ENCODE peak calls at places on chromosomes 16 and 17, in four cellular contexts. One of them, this sample, is unnamed.

GRCh38 chr16:77435240-77435819 is 496 bp upstream of the ADAMTS18 start:
- DNase-seq in transverse colon: no peak
- DNase-seq in AG04450: no peak
- DNase-seq in PC-3: no peak
- DNase-seq in this sample: no peak

GRCh38 chr16:86027366-86028126 is 128.6 kb downstream of the IRF8 start:
- DNase-seq in transverse colon: peak; percentile 53
- DNase-seq in AG04450: no peak
- DNase-seq in PC-3: peak; percentile 38
- DNase-seq in this sample: no peak

GRCh38 chr16:53078247-53078646 is 23.5 kb downstream of the CHD9 start:
- DNase-seq in transverse colon: no peak
- DNase-seq in AG04450: no peak
- DNase-seq in PC-3: no peak
- DNase-seq in this sample: no peak

GRCh38 chr17:40535924-40536717 is 29.2 kb downstream of the CCR7 start:
- DNase-seq in transverse colon: no peak
- DNase-seq in AG04450: no peak
- DNase-seq in PC-3: no peak
- DNase-seq in this sample: no peak

GRCh38 chr16:75379911-75380847 is 53.1 kb downstream of the CFDP1 start:
- DNase-seq in transverse colon: peak; percentile 44
- DNase-seq in AG04450: no peak
- DNase-seq in PC-3: no peak
- DNase-seq in this sample: no peak

GRCh38 chr16:85112364-85112763 is at the start of gene CIBAR2:
- DNase-seq in transverse colon: no peak
- DNase-seq in AG04450: no peak
- DNase-seq in PC-3: no peak
- DNase-seq in this sample: no peak

GRCh38 chr16:56848056-56848936 is 16.7 kb upstream of the SLC12A3 start:
- DNase-seq in transverse colon: no peak
- DNase-seq in AG04450: no peak
- DNase-seq in PC-3: peak; percentile 70
- DNase-seq in this sample: peak; percentile 38

GRCh38 chr17:64180089-64180488 is 50.1 kb upstream of the ERN1 start:
- DNase-seq in transverse colon: no peak
- DNase-seq in AG04450: no peak
- DNase-seq in PC-3: no peak
- DNase-seq in this sample: no peak

GRCh38 chr17:29789186-29790170 is 140.6 kb downstream of the SSH2 start:
- DNase-seq in transverse colon: no peak
- DNase-seq in AG04450: no peak
- DNase-seq in PC-3: peak; percentile 2
- DNase-seq in this sample: no peak

GRCh38 chr17:15651583-15652110 is 32.1 kb upstream of the FBXW10B start:
- DNase-seq in transverse colon: peak; percentile 94
- DNase-seq in AG04450: peak; percentile 95
- DNase-seq in PC-3: peak; percentile 100
- DNase-seq in this sample: peak; percentile 97

GRCh38 chr17:50129946-50130777 is at the start of gene SAMD14:
- DNase-seq in transverse colon: no peak
- DNase-seq in AG04450: no peak
- DNase-seq in PC-3: no peak
- DNase-seq in this sample: no peak

GRCh38 chr17:74480290-74480689 is 13.9 kb downstream of the CD300A start:
- DNase-seq in transverse colon: no peak
- DNase-seq in AG04450: no peak
- DNase-seq in PC-3: no peak
- DNase-seq in this sample: no peak

GRCh38 chr17:31015639-31016038 is 44.8 kb downstream of the RNF135 start:
- DNase-seq in transverse colon: no peak
- DNase-seq in AG04450: no peak
- DNase-seq in PC-3: no peak
- DNase-seq in this sample: no peak

GRCh38 chr17:27532269-27533067 is 76.2 kb downstream of the KSR1 start:
- DNase-seq in transverse colon: peak; percentile 54
- DNase-seq in AG04450: peak; percentile 95
- DNase-seq in PC-3: no peak
- DNase-seq in this sample: no peak

GRCh38 chr16:9330036-9330545 is 238.6 kb downstream of the HAPSTR1 start:
- DNase-seq in transverse colon: no peak
- DNase-seq in AG04450: no peak
- DNase-seq in PC-3: no peak
- DNase-seq in this sample: no peak

GRCh38 chr16:84042879-84043485 is 387 bp upstream of the SLC38A8 start:
- DNase-seq in transverse colon: no peak
- DNase-seq in AG04450: no peak
- DNase-seq in PC-3: no peak
- DNase-seq in this sample: no peak

GRCh38 chr16:78244131-78244899 is 144.9 kb downstream of the WWOX start:
- DNase-seq in transverse colon: no peak
- DNase-seq in AG04450: no peak
- DNase-seq in PC-3: no peak
- DNase-seq in this sample: no peak

GRCh38 chr16:66476328-66477027 is 49.4 kb downstream of the BEAN1 start:
- DNase-seq in transverse colon: no peak
- DNase-seq in AG04450: no peak
- DNase-seq in PC-3: no peak
- DNase-seq in this sample: no peak

GRCh38 chr16:56861092-56861610 is 3.9 kb upstream of the SLC12A3 start:
- DNase-seq in transverse colon: no peak
- DNase-seq in AG04450: no peak
- DNase-seq in PC-3: no peak
- DNase-seq in this sample: no peak

GRCh38 chr16:57264381-57264780 is 19.3 kb downstream of the ARL2BP start:
- DNase-seq in transverse colon: no peak
- DNase-seq in AG04450: no peak
- DNase-seq in PC-3: no peak
- DNase-seq in this sample: no peak

GRCh38 chr17:62045109-62045508 is 20.0 kb downstream of the MED13 start:
- DNase-seq in transverse colon: no peak
- DNase-seq in AG04450: no peak
- DNase-seq in PC-3: no peak
- DNase-seq in this sample: no peak

GRCh38 chr16:12758031-12758669 is 45.5 kb downstream of the CPPED1 start:
- DNase-seq in transverse colon: no peak
- DNase-seq in AG04450: no peak
- DNase-seq in PC-3: no peak
- DNase-seq in this sample: no peak

GRCh38 chr16:81632392-81633146 is 146.5 kb upstream of the PLCG2 start:
- DNase-seq in transverse colon: peak; percentile 41
- DNase-seq in AG04450: no peak
- DNase-seq in PC-3: peak; percentile 85
- DNase-seq in this sample: peak; percentile 56

GRCh38 chr17:33596904-33597303 is 303.8 kb upstream of the ASIC2 start:
- DNase-seq in transverse colon: no peak
- DNase-seq in AG04450: no peak
- DNase-seq in PC-3: no peak
- DNase-seq in this sample: no peak

GRCh38 chr17:64920026-64920418 is 744 bp upstream of the LRRC37A3 start:
- DNase-seq in transverse colon: no peak
- DNase-seq in AG04450: no peak
- DNase-seq in PC-3: peak; percentile 34
- DNase-seq in this sample: no peak

GRCh38 chr16:23060458-23061320 is 88.6 kb downstream of the USP31 start:
- DNase-seq in transverse colon: peak; percentile 72
- DNase-seq in AG04450: peak; percentile 47
- DNase-seq in PC-3: peak; percentile 75
- DNase-seq in this sample: peak; percentile 25

GRCh38 chr16:50309527-50310307 is 43.4 kb downstream of the ADCY7 start:
- DNase-seq in transverse colon: no peak
- DNase-seq in AG04450: no peak
- DNase-seq in PC-3: no peak
- DNase-seq in this sample: no peak

GRCh38 chr16:7124242-7124641 is 208.4 kb upstream of the RBFOX1 start:
- DNase-seq in transverse colon: no peak
- DNase-seq in AG04450: no peak
- DNase-seq in PC-3: no peak
- DNase-seq in this sample: no peak

GRCh38 chr16:6016530-6017184 is 919.1 kb upstream of the EEF2KMT start:
- DNase-seq in transverse colon: no peak
- DNase-seq in AG04450: no peak
- DNase-seq in PC-3: peak; percentile 17
- DNase-seq in this sample: peak; percentile 2

GRCh38 chr16:83837566-83837965 is 29.8 kb downstream of the HSBP1 start:
- DNase-seq in transverse colon: no peak
- DNase-seq in AG04450: no peak
- DNase-seq in PC-3: no peak
- DNase-seq in this sample: no peak

GRCh38 chr16:79155904-79156303 is 444.6 kb downstream of the MAF start:
- DNase-seq in transverse colon: no peak
- DNase-seq in AG04450: no peak
- DNase-seq in PC-3: no peak
- DNase-seq in this sample: no peak

GRCh38 chr17:50109785-50110184 is 14.6 kb downstream of the PDK2 start:
- DNase-seq in transverse colon: no peak
- DNase-seq in AG04450: no peak
- DNase-seq in PC-3: no peak
- DNase-seq in this sample: no peak

GRCh38 chr16:2237076-2237551 is 870 bp downstream of the DNASE1L2 start:
- DNase-seq in transverse colon: no peak
- DNase-seq in AG04450: no peak
- DNase-seq in PC-3: no peak
- DNase-seq in this sample: no peak

GRCh38 chr16:48531011-48531962 is 78.7 kb downstream of the N4BP1 start:
- DNase-seq in transverse colon: no peak
- DNase-seq in AG04450: peak; percentile 4
- DNase-seq in PC-3: no peak
- DNase-seq in this sample: no peak

GRCh38 chr16:69276143-69277115 is 34.7 kb upstream of the VPS4A start:
- DNase-seq in transverse colon: peak; percentile 31
- DNase-seq in AG04450: peak; percentile 95
- DNase-seq in PC-3: no peak
- DNase-seq in this sample: no peak

DNA sequence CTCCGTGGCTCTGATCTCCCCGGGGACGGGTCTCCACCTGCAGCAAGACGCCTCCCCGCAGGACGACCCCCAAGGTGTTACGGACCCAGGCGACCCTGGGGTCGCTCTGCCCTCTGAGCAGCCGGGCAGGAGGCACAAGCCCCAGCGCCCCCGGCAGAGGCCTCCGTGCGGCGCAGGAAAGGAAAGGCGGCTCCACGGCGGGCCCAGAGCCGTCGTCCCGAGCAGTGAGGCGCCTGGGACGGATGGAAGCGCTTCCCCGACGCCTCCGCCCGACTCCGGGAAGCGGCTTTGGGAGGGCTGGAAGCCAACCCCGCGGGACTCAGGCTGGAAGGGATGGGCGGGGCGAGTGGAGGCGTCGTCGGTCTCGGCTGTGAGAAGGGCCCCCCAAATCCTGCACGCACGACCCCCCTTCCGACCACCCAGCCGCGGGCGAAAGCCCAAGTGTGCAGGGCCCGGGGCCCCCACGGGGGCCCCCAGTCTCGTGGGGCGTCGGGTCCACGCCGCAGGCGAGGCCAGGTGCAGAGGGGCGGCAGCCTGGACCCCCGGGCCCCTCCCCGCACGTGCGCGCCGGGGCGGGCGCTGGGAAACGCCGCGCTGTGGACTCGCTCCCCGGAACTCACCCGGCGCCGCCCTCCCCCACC is 32.7 kb upstream of the RPH3AL start:
- DNase-seq in transverse colon: peak; percentile 42
- DNase-seq in AG04450: no peak
- DNase-seq in PC-3: peak; percentile 13
- DNase-seq in this sample: no peak
- H3K4me3 ChIP-seq in transverse colon: peak overlapping the region; percentile 77
- H3K4me3 ChIP-seq in AG04450: peak overlapping the region; percentile 48
- H3K4me3 ChIP-seq in PC-3: peak overlapping the region; percentile 59
- H3K4me3 ChIP-seq in this sample: peak overlapping the region; percentile 35

GRCh38 chr17:56148333-56148732 is 4.9 kb upstream of the ANKFN1 start:
- DNase-seq in transverse colon: no peak
- DNase-seq in AG04450: no peak
- DNase-seq in PC-3: no peak
- DNase-seq in this sample: no peak

GRCh38 chr17:56158344-56158743 is 5.1 kb downstream of the ANKFN1 start:
- DNase-seq in transverse colon: no peak
- DNase-seq in AG04450: no peak
- DNase-seq in PC-3: no peak
- DNase-seq in this sample: no peak

GRCh38 chr17:56150631-56151030 is 2.6 kb upstream of the ANKFN1 start:
- DNase-seq in transverse colon: no peak
- DNase-seq in AG04450: no peak
- DNase-seq in PC-3: no peak
- DNase-seq in this sample: no peak

GRCh38 chr17:56149266-56150036 is 3.8 kb upstream of the ANKFN1 start:
- DNase-seq in transverse colon: no peak
- DNase-seq in AG04450: no peak
- DNase-seq in PC-3: no peak
- DNase-seq in this sample: no peak

DNA sequence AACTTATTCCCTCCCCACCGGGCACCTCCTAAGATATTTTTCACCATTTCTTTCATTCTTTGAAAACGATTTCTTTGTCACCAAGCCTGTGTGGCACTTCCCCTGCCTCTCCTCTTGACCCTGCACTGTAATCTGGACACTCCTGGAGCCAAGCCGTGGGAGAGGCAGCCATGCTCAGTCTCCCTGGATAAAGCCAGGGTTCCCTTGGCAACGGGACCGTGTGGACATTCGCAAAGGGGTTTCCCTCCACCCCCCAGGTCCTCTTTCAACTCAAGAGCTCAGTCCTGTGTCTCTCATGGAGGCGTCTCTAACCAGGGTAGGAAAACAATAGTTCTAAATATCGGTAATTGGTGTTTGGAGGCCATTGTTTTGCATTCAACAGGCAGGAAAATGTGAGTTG is at the start of gene ANKFN1:
- DNase-seq in transverse colon: no peak
- DNase-seq in AG04450: no peak
- DNase-seq in PC-3: no peak
- DNase-seq in this sample: no peak
- H3K4me3 ChIP-seq in transverse colon: no peak within 1 kb of the TSS
- H3K4me3 ChIP-seq in AG04450: no peak within 1 kb of the TSS
- H3K4me3 ChIP-seq in PC-3: no peak within 1 kb of the TSS
- H3K4me3 ChIP-seq in this sample: no peak within 1 kb of the TSS

GRCh38 chr17:81737947-81738800 is 26.1 kb downstream of the SLC25A10 start:
- DNase-seq in transverse colon: no peak
- DNase-seq in AG04450: no peak
- DNase-seq in PC-3: no peak
- DNase-seq in this sample: no peak

GRCh38 chr17:81734405-81735055 is 22.4 kb downstream of the SLC25A10 start:
- DNase-seq in transverse colon: peak; percentile 88
- DNase-seq in AG04450: no peak
- DNase-seq in PC-3: no peak
- DNase-seq in this sample: no peak

GRCh38 chr17:81733507-81734404 is 21.7 kb downstream of the SLC25A10 start:
- DNase-seq in transverse colon: peak; percentile 89
- DNase-seq in AG04450: no peak
- DNase-seq in PC-3: peak; percentile 96
- DNase-seq in this sample: no peak

GRCh38 chr17:81738801-81739393 is 26.8 kb downstream of the SLC25A10 start:
- DNase-seq in transverse colon: no peak
- DNase-seq in AG04450: no peak
- DNase-seq in PC-3: no peak
- DNase-seq in this sample: no peak

GRCh38 chr17:81735181-81736102 is 23.4 kb downstream of the SLC25A10 start:
- DNase-seq in transverse colon: peak; percentile 54
- DNase-seq in AG04450: no peak
- DNase-seq in PC-3: peak; percentile 70
- DNase-seq in this sample: no peak
- H3K4me3 ChIP-seq in transverse colon: no peak overlapping the region
- H3K4me3 ChIP-seq in AG04450: no peak overlapping the region
- H3K4me3 ChIP-seq in PC-3: peak overlapping the region; percentile 61
- H3K4me3 ChIP-seq in this sample: no peak overlapping the region

GRCh38 chr17:80100035-80100323 is 1.4 kb upstream of the GAA start:
- DNase-seq in transverse colon: no peak
- DNase-seq in AG04450: no peak
- DNase-seq in PC-3: no peak
- DNase-seq in this sample: no peak
- H3K4me3 ChIP-seq in transverse colon: no peak overlapping the region
- H3K4me3 ChIP-seq in AG04450: no peak overlapping the region
- H3K4me3 ChIP-seq in PC-3: no peak overlapping the region
- H3K4me3 ChIP-seq in this sample: no peak overlapping the region

This sample was measured in kidney epithelial cell.